ENCODE peak calls at places on chromosomes 1 and 21, in five cellular contexts. G, H, I, X and V are unnamed samples. For H3K9me3, the result is how much of the 10 kb centered on the place peaks cover.

GRCh38 chr1:186496452-186496851 is 35.5 kb upstream of the PDC start:
- DNase-seq in G (no peak), H (no peak), I (no peak), X (no peak), V (no peak)

GRCh38 chr1:236489710-236490377 is 33.9 kb upstream of the LGALS8 start:
- DNase-seq in G (peak), H (peak), I (peak), X (peak), V (peak)

GRCh38 chr1:44050261-44050660 is 19.0 kb upstream of the SLC6A9 start:
- DNase-seq in G (no peak), H (peak), I (no peak), X (no peak), V (no peak)

GRCh38 chr1:185670187-185670627 is 64.0 kb upstream of the HMCN1 start:
- DNase-seq in G (no peak), H (peak), I (peak), X (peak), V (peak)

GRCh38 chr1:198687429-198687828 is 48.6 kb downstream of the PTPRC start:
- DNase-seq in G (no peak), H (no peak), I (no peak), X (no peak), V (no peak)

GRCh38 chr21:35635994-35636393 is 424.3 kb downstream of the SETD4 start:
- DNase-seq in G (no peak), H (no peak), I (no peak), X (no peak), V (no peak)

GRCh38 chr21:41143596-41144325 is 24.2 kb upstream of the BACE2 start:
- DNase-seq in G (no peak), H (no peak), I (no peak), X (no peak), V (no peak)

GRCh38 chr1:186617860-186618780 is 62.1 kb downstream of the PTGS2 start:
- DNase-seq in G (no peak), H (peak), I (peak), X (no peak), V (no peak)

GRCh38 chr1:63368131-63368530 is 704 bp downstream of the ALG6 start:
- DNase-seq in G (no peak), H (no peak), I (peak), X (no peak), V (no peak)

GRCh38 chr1:236568285-236568894 is 35.9 kb downstream of the HEATR1 start:
- DNase-seq in G (peak), H (no peak), I (no peak), X (no peak), V (no peak)

GRCh38 chr1:55067022-55067781 is 27.9 kb downstream of the PCSK9 start:
- DNase-seq in G (no peak), H (no peak), I (no peak), X (no peak), V (no peak)

GRCh38 chr1:160099716-160100375 is 1.4 kb upstream of the IGSF8 start:
- DNase-seq in G (no peak), H (no peak), I (no peak), X (no peak), V (no peak)

GRCh38 chr1:212760126-212760823 is 31.3 kb downstream of the NSL1 start:
- DNase-seq in G (no peak), H (peak), I (peak), X (peak), V (peak)
- H3K9me3 ChIP-seq in G (under half), H (under half), I (under half), X (under half), V (under half)

GRCh38 chr21:17802568-17802967 is 16.6 kb downstream of the C21orf91 start:
- DNase-seq in G (no peak), H (no peak), I (no peak), X (no peak), V (no peak)
- TF ChIP-seq EZH2phosphoT487 in G (no peak), H (no peak), I (no peak), X (no peak), V (no peak)

GRCh38 chr21:29318354-29318753 is 19.6 kb downstream of the BACH1 start:
- DNase-seq in G (no peak), H (no peak), I (no peak), X (no peak), V (no peak)
- H3K9me3 ChIP-seq in G (under half), H (under half), I (under half), X (under half), V (under half)

GRCh38 chr1:46184920-46185658 is 8.8 kb upstream of the P3R3URF start:
- DNase-seq in G (no peak), H (no peak), I (no peak), X (no peak), V (no peak)
- TF ChIP-seq EZH2phosphoT487 in G (no peak), H (no peak), I (no peak), X (no peak), V (no peak)

DNA sequence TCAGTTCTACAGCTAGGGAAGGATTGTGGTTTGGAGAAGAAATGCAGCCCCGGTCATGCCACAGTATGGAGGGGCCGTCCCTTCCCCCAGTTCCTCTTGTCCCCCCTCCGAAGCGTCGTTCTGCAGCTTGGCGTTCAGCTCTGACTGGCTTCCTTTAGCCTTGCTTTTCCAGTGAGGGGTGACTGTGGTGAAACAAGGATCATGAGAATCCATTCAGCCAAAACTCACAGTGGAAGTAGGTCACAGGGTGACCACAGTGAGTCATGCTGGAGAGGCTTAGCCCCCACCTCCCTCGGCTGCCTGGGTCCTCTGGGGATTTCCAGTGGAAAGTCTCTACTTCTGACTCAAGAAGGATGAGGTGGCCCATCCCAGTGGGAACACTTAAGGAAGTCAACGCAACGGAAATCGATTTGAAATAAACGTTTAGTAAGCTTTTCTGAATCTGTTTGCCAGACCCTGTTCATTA is 37.3 kb upstream of the COL6A2 start:
- DNase-seq in G (no peak), H (peak), I (no peak), X (no peak), V (peak)
- H3K9me3 ChIP-seq in G (under half), H (under half), I (under half), X (under half), V (under half)

GRCh38 chr1:47785561-47786271 is 211.5 kb downstream of the TRABD2B start:
- DNase-seq in G (no peak), H (peak), I (no peak), X (peak), V (peak)

GRCh38 chr1:47786301-47786700 is 210.9 kb downstream of the TRABD2B start:
- DNase-seq in G (no peak), H (no peak), I (no peak), X (no peak), V (no peak)

GRCh38 chr1:47784294-47784650 is 212.9 kb downstream of the TRABD2B start:
- DNase-seq in G (no peak), H (no peak), I (no peak), X (no peak), V (no peak)

GRCh38 chr1:47783638-47784293 is 213.4 kb downstream of the TRABD2B start:
- DNase-seq in G (no peak), H (no peak), I (no peak), X (no peak), V (no peak)

DNA sequence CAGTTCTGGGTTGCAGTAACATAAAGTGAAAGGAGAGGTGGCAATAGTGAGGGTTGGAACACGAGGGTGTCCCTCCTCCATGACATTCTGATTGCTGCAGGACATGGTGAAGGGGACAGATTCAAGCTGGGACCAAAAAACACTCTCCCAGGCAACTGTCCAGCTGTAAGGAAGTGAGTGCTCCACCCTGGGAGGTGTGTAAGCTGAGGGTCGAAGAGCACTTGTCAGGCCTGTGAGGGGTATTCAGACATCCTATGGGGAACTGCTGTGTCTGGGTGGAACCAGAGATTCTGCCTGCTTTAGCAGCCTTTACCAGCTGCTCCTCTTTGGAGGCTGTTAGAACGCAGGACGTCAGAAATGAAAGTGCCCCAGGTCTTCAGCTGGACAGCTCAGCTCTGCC is 212.1 kb downstream of the TRABD2B start:
- DNase-seq in G (no peak), H (no peak), I (no peak), X (no peak), V (no peak)
- TF ChIP-seq EZH2phosphoT487 in G (no peak), H (no peak), I (no peak), X (no peak), V (no peak)